ENCODE peak calls at places on chromosomes 7 and 10, in four cellular contexts. L, G, F and C are unnamed samples.

GRCh38 chr10:99834410-99834809 is 52.0 kb downstream of the ABCC2 start:
- DNase-seq in L (peak), G (peak), F (no peak), C (no peak)

GRCh38 chr7:1691601-1692499 is 21.8 kb downstream of the ELFN1 start:
- DNase-seq in L (no peak), G (no peak), F (no peak), C (no peak)

GRCh38 chr10:79979310-79979972 is 30.5 kb upstream of the SFTPD start:
- DNase-seq in L (no peak), G (no peak), F (no peak), C (no peak)

GRCh38 chr10:15504101-15504840 is 133.2 kb upstream of the FAM171A1 start:
- DNase-seq in L (no peak), G (no peak), F (no peak), C (no peak)

GRCh38 chr10:108911814-108912541 is 1011.3 kb downstream of the XPNPEP1 start:
- DNase-seq in L (peak), G (peak), F (peak), C (no peak)

GRCh38 chr10:43843331-43844101 is 194.8 kb upstream of the ZNF32 start:
- DNase-seq in L (no peak), G (no peak), F (no peak), C (no peak)

GRCh38 chr7:1856966-1857441 is 186.9 kb downstream of the ELFN1 start:
- DNase-seq in L (no peak), G (no peak), F (no peak), C (no peak)

GRCh38 chr7:44793919-44794715 is 2.4 kb upstream of the PPIA start:
- DNase-seq in L (peak), G (peak), F (no peak), C (no peak)

GRCh38 chr7:23470290-23471089 is at the start of gene IGF2BP3:
- DNase-seq in L (peak), G (peak), F (peak), C (peak)

GRCh38 chr7:13742126-13742525 is 247.3 kb downstream of the ETV1 start:
- DNase-seq in L (no peak), G (no peak), F (peak), C (no peak)

GRCh38 chr7:93249749-93250148 is 17.6 kb downstream of the VPS50 start:
- DNase-seq in L (no peak), G (no peak), F (no peak), C (no peak)

GRCh38 chr7:40232242-40232929 is 97.6 kb downstream of the SUGCT start:
- DNase-seq in L (peak), G (peak), F (no peak), C (no peak)

GRCh38 chr7:128167316-128167691 is 73.8 kb upstream of the LEP start:
- DNase-seq in L (peak), G (no peak), F (no peak), C (peak)

GRCh38 chr7:69186974-69187373 is 411.3 kb upstream of the AUTS2 start:
- DNase-seq in L (no peak), G (no peak), F (no peak), C (no peak)

GRCh38 chr7:100674441-100675407 is 1.2 kb downstream of the GNB2 start:
- DNase-seq in L (no peak), G (no peak), F (no peak), C (peak)
- TF ChIP-seq PHF8 in L (no peak), G (no peak), F (no peak), C (no peak)

GRCh38 chr7:47991270-47991669 is 11.9 kb upstream of the HUS1 start:
- DNase-seq in L (no peak), G (peak), F (no peak), C (no peak)

GRCh38 chr7:47988496-47989386 is 9.3 kb upstream of the HUS1 start:
- DNase-seq in L (peak), G (peak), F (no peak), C (no peak)

GRCh38 chr7:47990592-47990991 is 11.2 kb upstream of the HUS1 start:
- DNase-seq in L (no peak), G (no peak), F (no peak), C (no peak)

GRCh38 chr7:47992446-47992845 is 13.0 kb upstream of the HUS1 start:
- DNase-seq in L (no peak), G (no peak), F (no peak), C (no peak)

DNA sequence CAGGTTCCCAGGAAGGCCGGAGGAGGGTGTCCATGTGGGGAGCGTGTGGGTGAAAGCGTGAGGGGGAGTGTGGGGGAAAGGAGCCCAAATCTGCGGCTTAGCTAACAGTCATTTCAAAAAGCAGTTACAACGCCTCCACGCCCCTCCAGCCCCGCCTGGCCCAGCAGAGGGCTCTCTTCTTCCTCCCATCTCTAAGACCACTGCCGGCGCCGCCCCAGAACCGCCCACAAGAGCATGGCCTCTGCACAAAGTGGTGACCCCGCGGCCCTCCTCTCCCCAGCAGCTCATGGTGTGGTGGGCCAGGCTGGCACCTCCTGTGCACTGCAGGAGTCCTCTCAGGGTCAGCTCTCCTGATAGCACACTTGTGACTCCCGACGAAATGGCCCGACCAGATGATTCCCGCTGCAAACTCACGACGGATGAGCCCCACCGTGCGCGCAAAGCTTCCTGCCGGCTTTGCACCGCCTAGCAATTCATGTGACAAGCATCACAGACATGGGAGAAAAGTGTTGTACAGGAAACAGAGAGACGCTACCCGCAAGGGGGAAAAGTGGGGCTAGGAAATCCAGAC is 12.4 kb upstream of the HUS1 start:
- DNase-seq in L (peak), G (peak), F (peak), C (peak)
- TF ChIP-seq POLR2A in L (no peak), G (no peak), F (peak), C (no peak)

GRCh38 chr7:98284335-98285036 is 3.0 kb downstream of the BRI3 start:
- DNase-seq in L (peak), G (peak), F (no peak), C (no peak)

GRCh38 chr7:98287486-98287959 is 6.0 kb downstream of the BRI3 start:
- DNase-seq in L (no peak), G (peak), F (peak), C (no peak)

GRCh38 chr7:98285132-98286092 is 3.9 kb downstream of the BRI3 start:
- DNase-seq in L (no peak), G (no peak), F (no peak), C (no peak)

GRCh38 chr7:98286701-98287485 is 5.4 kb downstream of the BRI3 start:
- DNase-seq in L (no peak), G (no peak), F (no peak), C (no peak)

DNA sequence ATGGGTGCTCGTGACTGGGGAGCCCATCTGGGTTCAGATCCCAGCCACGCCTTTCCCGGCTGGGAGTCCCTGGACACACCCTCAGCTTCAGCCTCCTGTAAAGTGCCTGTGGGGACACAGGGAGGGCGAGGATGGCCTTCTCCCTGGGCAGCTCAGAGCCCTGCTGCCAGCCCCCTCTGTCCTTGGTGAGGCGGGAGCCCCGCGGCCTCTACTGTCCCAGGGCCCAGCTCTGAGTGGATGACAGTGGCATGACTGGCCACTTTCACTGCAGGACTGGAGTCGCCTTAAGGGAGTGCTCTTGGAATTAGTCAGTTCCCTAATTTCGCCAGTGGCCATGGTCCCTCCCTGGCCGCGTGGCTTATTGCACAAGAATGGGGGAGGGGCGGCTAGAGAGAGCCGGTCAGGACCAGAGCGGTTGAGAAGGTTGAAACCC is 4.6 kb downstream of the BRI3 start:
- DNase-seq in L (peak), G (peak), F (no peak), C (peak)
- TF ChIP-seq PHF8 in L (no peak), G (no peak), F (no peak), C (no peak)

GRCh38 chr10:125721035-125721434 is 1.5 kb downstream of the EDRF1 start:
- DNase-seq in L (no peak), G (no peak), F (no peak), C (no peak)

GRCh38 chr10:125722811-125723210 is 3.3 kb downstream of the EDRF1 start:
- DNase-seq in L (no peak), G (no peak), F (no peak), C (no peak)

GRCh38 chr10:125720002-125720382 is 483 bp downstream of the EDRF1 start:
- DNase-seq in L (no peak), G (peak), F (no peak), C (no peak)

GRCh38 chr10:125719173-125720001 is at the start of gene EDRF1:
- DNase-seq in L (peak), G (peak), F (peak), C (peak)
- TF ChIP-seq POLR2A in L (peak), G (peak), F (peak), C (peak)

GRCh38 chr10:48224296-48224695 is 50.2 kb downstream of the FRMPD2 start:
- DNase-seq in L (no peak), G (no peak), F (no peak), C (no peak)

GRCh38 chr10:48219194-48219593 is 55.3 kb downstream of the FRMPD2 start:
- DNase-seq in L (no peak), G (no peak), F (no peak), C (no peak)

GRCh38 chr10:48227213-48227612 is 47.3 kb downstream of the FRMPD2 start:
- DNase-seq in L (no peak), G (no peak), F (no peak), C (no peak)

GRCh38 chr10:48221814-48222213 is 52.7 kb downstream of the FRMPD2 start:
- DNase-seq in L (no peak), G (no peak), F (no peak), C (no peak)

DNA sequence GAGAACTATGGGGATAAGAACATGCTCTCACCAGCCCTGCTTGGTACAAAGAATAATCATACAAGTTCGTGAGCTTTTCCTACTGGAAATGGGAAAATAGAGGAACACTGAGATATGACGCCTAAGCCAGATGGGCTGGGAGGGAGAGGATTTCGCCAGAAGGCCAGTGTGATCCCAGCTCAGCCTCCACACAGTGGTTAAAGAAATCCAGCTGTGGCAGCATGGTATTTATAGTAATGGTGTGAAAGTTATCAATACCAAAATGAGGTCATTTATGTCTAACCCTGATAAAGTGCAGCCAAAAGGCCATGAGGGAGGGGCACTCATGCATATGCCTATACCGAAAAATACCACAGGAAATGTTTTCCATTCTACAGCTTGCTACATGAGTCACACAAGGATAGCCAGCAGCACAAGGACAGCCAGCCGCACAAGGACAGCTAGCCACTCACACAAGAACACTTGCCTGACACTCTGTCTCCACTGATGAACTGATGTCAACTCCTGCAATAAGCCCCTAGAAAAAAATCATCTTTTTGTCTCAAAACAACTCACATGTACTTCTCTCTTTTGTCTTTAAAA is 49.4 kb downstream of the FRMPD2 start:
- DNase-seq in L (no peak), G (no peak), F (no peak), C (no peak)
- TF ChIP-seq PHF8 in L (no peak), G (no peak), F (no peak), C (no peak)